ENCODE peak calls at places on chromosomes 16 and 17, in seven cellular contexts. One of them, this sample, is unnamed.

GRCh38 chr17:62668091-62668804 is 40.8 kb downstream of the MRC2 start:
- DNase-seq in BJ: peak
- DNase-seq in fibroblast of the aortic adventitia: peak
- DNase-seq in effector memory CD4-positive, alpha-beta T cell: no peak
- DNase-seq in mammary epithelial cell: peak
- DNase-seq in heart right ventricle: no peak
- DNase-seq in pancreas: no peak
- DNase-seq in this sample: no peak

GRCh38 chr17:8141741-8142140 is 10.5 kb downstream of the PER1 start:
- DNase-seq in BJ: no peak
- DNase-seq in fibroblast of the aortic adventitia: no peak
- DNase-seq in effector memory CD4-positive, alpha-beta T cell: no peak
- DNase-seq in mammary epithelial cell: no peak
- DNase-seq in heart right ventricle: no peak
- DNase-seq in pancreas: no peak
- DNase-seq in this sample: no peak

GRCh38 chr16:24858219-24859041 is 12.7 kb downstream of the SLC5A11 start:
- DNase-seq in BJ: no peak
- DNase-seq in fibroblast of the aortic adventitia: peak
- DNase-seq in effector memory CD4-positive, alpha-beta T cell: no peak
- DNase-seq in mammary epithelial cell: peak
- DNase-seq in heart right ventricle: peak
- DNase-seq in pancreas: peak
- DNase-seq in this sample: no peak

GRCh38 chr16:48542966-48543365 is 67.0 kb downstream of the N4BP1 start:
- DNase-seq in BJ: no peak
- DNase-seq in fibroblast of the aortic adventitia: no peak
- DNase-seq in effector memory CD4-positive, alpha-beta T cell: no peak
- DNase-seq in mammary epithelial cell: no peak
- DNase-seq in heart right ventricle: no peak
- DNase-seq in pancreas: no peak
- DNase-seq in this sample: no peak

GRCh38 chr17:28399808-28400207 is 6.2 kb downstream of the SLC46A1 start:
- DNase-seq in BJ: no peak
- DNase-seq in fibroblast of the aortic adventitia: no peak
- DNase-seq in effector memory CD4-positive, alpha-beta T cell: no peak
- DNase-seq in mammary epithelial cell: no peak
- DNase-seq in heart right ventricle: no peak
- DNase-seq in pancreas: no peak
- DNase-seq in this sample: no peak

GRCh38 chr16:67271446-67271845 is 7.9 kb upstream of the PLEKHG4 start:
- DNase-seq in BJ: no peak
- DNase-seq in fibroblast of the aortic adventitia: no peak
- DNase-seq in effector memory CD4-positive, alpha-beta T cell: no peak
- DNase-seq in mammary epithelial cell: no peak
- DNase-seq in heart right ventricle: no peak
- DNase-seq in pancreas: no peak
- DNase-seq in this sample: no peak

GRCh38 chr17:50177983-50178834 is 12.4 kb downstream of the SGCA start:
- DNase-seq in BJ: peak
- DNase-seq in fibroblast of the aortic adventitia: peak
- DNase-seq in effector memory CD4-positive, alpha-beta T cell: peak
- DNase-seq in mammary epithelial cell: peak
- DNase-seq in heart right ventricle: peak
- DNase-seq in pancreas: peak
- DNase-seq in this sample: peak

GRCh38 chr17:55540414-55541091 is 29.3 kb upstream of the SMIM36 start:
- DNase-seq in BJ: peak
- DNase-seq in fibroblast of the aortic adventitia: peak
- DNase-seq in effector memory CD4-positive, alpha-beta T cell: no peak
- DNase-seq in mammary epithelial cell: peak
- DNase-seq in heart right ventricle: no peak
- DNase-seq in pancreas: no peak
- DNase-seq in this sample: peak

GRCh38 chr17:32264140-32264799 is 1.4 kb upstream of the RHBDL3 start:
- DNase-seq in BJ: no peak
- DNase-seq in fibroblast of the aortic adventitia: no peak
- DNase-seq in effector memory CD4-positive, alpha-beta T cell: no peak
- DNase-seq in mammary epithelial cell: no peak
- DNase-seq in heart right ventricle: no peak
- DNase-seq in pancreas: no peak
- DNase-seq in this sample: no peak

GRCh38 chr16:64339052-64339770 is 782.7 kb downstream of the CDH11 start:
- DNase-seq in BJ: peak
- DNase-seq in fibroblast of the aortic adventitia: peak
- DNase-seq in effector memory CD4-positive, alpha-beta T cell: no peak
- DNase-seq in mammary epithelial cell: no peak
- DNase-seq in heart right ventricle: no peak
- DNase-seq in pancreas: no peak
- DNase-seq in this sample: peak

GRCh38 chr16:49000594-49000993 is 281.0 kb downstream of the CBLN1 start:
- DNase-seq in BJ: no peak
- DNase-seq in fibroblast of the aortic adventitia: no peak
- DNase-seq in effector memory CD4-positive, alpha-beta T cell: no peak
- DNase-seq in mammary epithelial cell: peak
- DNase-seq in heart right ventricle: no peak
- DNase-seq in pancreas: no peak
- DNase-seq in this sample: no peak

GRCh38 chr17:2545393-2545792 is 33.7 kb upstream of the METTL16 start:
- DNase-seq in BJ: no peak
- DNase-seq in fibroblast of the aortic adventitia: no peak
- DNase-seq in effector memory CD4-positive, alpha-beta T cell: no peak
- DNase-seq in mammary epithelial cell: no peak
- DNase-seq in heart right ventricle: peak
- DNase-seq in pancreas: no peak
- DNase-seq in this sample: no peak

GRCh38 chr17:32288600-32288999 is 23.0 kb downstream of the RHBDL3 start:
- DNase-seq in BJ: no peak
- DNase-seq in fibroblast of the aortic adventitia: no peak
- DNase-seq in effector memory CD4-positive, alpha-beta T cell: no peak
- DNase-seq in mammary epithelial cell: no peak
- DNase-seq in heart right ventricle: no peak
- DNase-seq in pancreas: no peak
- DNase-seq in this sample: no peak

GRCh38 chr17:64491034-64491860 is 5.6 kb downstream of the POLG2 start:
- DNase-seq in BJ: no peak
- DNase-seq in fibroblast of the aortic adventitia: peak
- DNase-seq in effector memory CD4-positive, alpha-beta T cell: no peak
- DNase-seq in mammary epithelial cell: no peak
- DNase-seq in heart right ventricle: no peak
- DNase-seq in pancreas: no peak
- DNase-seq in this sample: no peak

GRCh38 chr17:63534078-63534570 is 11.0 kb downstream of the KCNH6 start:
- DNase-seq in BJ: no peak
- DNase-seq in fibroblast of the aortic adventitia: no peak
- DNase-seq in effector memory CD4-positive, alpha-beta T cell: no peak
- DNase-seq in mammary epithelial cell: no peak
- DNase-seq in heart right ventricle: no peak
- DNase-seq in pancreas: no peak
- DNase-seq in this sample: no peak

GRCh38 chr16:4870138-4870671 is 22.9 kb downstream of the UBN1 start:
- DNase-seq in BJ: no peak
- DNase-seq in fibroblast of the aortic adventitia: no peak
- DNase-seq in effector memory CD4-positive, alpha-beta T cell: no peak
- DNase-seq in mammary epithelial cell: no peak
- DNase-seq in heart right ventricle: no peak
- DNase-seq in pancreas: no peak
- DNase-seq in this sample: no peak

GRCh38 chr17:36017799-36018198 is at the start of gene CCL23:
- DNase-seq in BJ: no peak
- DNase-seq in fibroblast of the aortic adventitia: no peak
- DNase-seq in effector memory CD4-positive, alpha-beta T cell: no peak
- DNase-seq in mammary epithelial cell: no peak
- DNase-seq in heart right ventricle: no peak
- DNase-seq in pancreas: no peak
- DNase-seq in this sample: no peak

GRCh38 chr17:48892940-48893645 is 506 bp downstream of the ATP5MC1 start:
- DNase-seq in BJ: no peak
- DNase-seq in fibroblast of the aortic adventitia: no peak
- DNase-seq in effector memory CD4-positive, alpha-beta T cell: no peak
- DNase-seq in mammary epithelial cell: no peak
- DNase-seq in heart right ventricle: no peak
- DNase-seq in pancreas: no peak
- DNase-seq in this sample: no peak

DNA sequence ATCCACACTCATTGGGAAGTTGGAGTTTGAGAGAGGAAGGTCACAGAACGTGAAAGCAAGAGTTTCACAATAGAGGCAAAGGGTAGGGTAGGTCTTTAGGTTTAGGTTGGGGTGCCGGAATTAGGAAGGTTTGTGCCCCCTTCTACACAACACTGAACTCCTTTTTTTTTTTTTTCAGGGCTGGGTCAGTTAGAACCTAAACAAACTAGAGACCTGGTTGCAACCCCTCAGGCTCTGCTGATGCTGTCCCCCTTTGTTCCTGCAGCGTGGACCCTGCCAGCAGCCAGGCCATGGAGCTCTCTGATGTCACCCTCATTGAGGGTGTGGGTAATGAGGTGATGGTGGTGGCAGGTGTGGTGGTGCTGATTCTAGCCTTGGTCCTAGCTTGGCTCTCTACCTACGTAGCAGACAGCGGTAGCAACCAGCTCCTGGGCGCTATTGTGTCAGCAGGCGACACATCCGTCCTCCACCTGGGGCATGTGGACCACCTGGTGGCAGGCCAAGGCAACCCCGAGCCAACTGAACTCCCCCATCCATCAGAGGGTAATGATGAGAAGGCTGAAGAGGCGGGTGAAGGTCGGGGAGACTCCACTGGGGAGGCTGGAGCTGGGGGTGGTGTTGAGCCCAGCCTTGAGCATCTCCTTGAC is 2.1 kb downstream of the TMUB2 start:
- DNase-seq in BJ: no peak
- DNase-seq in fibroblast of the aortic adventitia: no peak
- DNase-seq in effector memory CD4-positive, alpha-beta T cell: no peak
- DNase-seq in mammary epithelial cell: no peak
- DNase-seq in heart right ventricle: no peak
- DNase-seq in pancreas: no peak
- DNase-seq in this sample: no peak
- H3K4me3 ChIP-seq in BJ: no peak
- H3K4me3 ChIP-seq in fibroblast of the aortic adventitia: no peak
- H3K4me3 ChIP-seq in effector memory CD4-positive, alpha-beta T cell: no peak
- H3K4me3 ChIP-seq in mammary epithelial cell: no peak
- H3K4me3 ChIP-seq in heart right ventricle: peak
- H3K4me3 ChIP-seq in pancreas: no peak
- H3K4me3 ChIP-seq in this sample: no peak

GRCh38 chr16:2090819-2091721 is 43.3 kb downstream of the TSC2 start:
- DNase-seq in BJ: no peak
- DNase-seq in fibroblast of the aortic adventitia: no peak
- DNase-seq in effector memory CD4-positive, alpha-beta T cell: no peak
- DNase-seq in mammary epithelial cell: no peak
- DNase-seq in heart right ventricle: peak
- DNase-seq in pancreas: peak
- DNase-seq in this sample: peak

GRCh38 chr16:2088759-2089358 is 41.1 kb downstream of the TSC2 start:
- DNase-seq in BJ: no peak
- DNase-seq in fibroblast of the aortic adventitia: no peak
- DNase-seq in effector memory CD4-positive, alpha-beta T cell: no peak
- DNase-seq in mammary epithelial cell: peak
- DNase-seq in heart right ventricle: no peak
- DNase-seq in pancreas: no peak
- DNase-seq in this sample: no peak

GRCh38 chr16:2089676-2090480 is 42.1 kb downstream of the TSC2 start:
- DNase-seq in BJ: no peak
- DNase-seq in fibroblast of the aortic adventitia: no peak
- DNase-seq in effector memory CD4-positive, alpha-beta T cell: no peak
- DNase-seq in mammary epithelial cell: no peak
- DNase-seq in heart right ventricle: no peak
- DNase-seq in pancreas: no peak
- DNase-seq in this sample: no peak

GRCh38 chr16:2091722-2092620 is 43.7 kb downstream of the PKD1 start:
- DNase-seq in BJ: no peak
- DNase-seq in fibroblast of the aortic adventitia: no peak
- DNase-seq in effector memory CD4-positive, alpha-beta T cell: no peak
- DNase-seq in mammary epithelial cell: no peak
- DNase-seq in heart right ventricle: no peak
- DNase-seq in pancreas: no peak
- DNase-seq in this sample: no peak

DNA sequence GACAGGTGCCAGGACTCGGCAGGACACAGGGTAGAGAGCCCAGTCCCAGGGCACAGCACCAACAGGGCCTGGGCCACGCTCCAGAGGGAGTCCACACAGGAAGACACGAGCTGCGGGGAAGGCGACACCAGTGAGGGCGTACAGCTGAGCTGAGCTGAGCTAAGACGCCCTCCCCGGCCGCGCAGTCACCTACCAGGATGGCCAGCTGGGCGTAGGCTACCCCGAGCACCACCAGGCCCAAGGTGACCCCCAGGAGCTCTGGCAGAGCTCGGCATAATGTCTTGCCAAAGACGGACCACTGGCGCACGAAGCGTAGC is 42.7 kb downstream of the TSC2 start:
- DNase-seq in BJ: no peak
- DNase-seq in fibroblast of the aortic adventitia: no peak
- DNase-seq in effector memory CD4-positive, alpha-beta T cell: no peak
- DNase-seq in mammary epithelial cell: no peak
- DNase-seq in heart right ventricle: peak
- DNase-seq in pancreas: no peak
- DNase-seq in this sample: no peak
- H3K4me3 ChIP-seq in BJ: no peak
- H3K4me3 ChIP-seq in fibroblast of the aortic adventitia: no peak
- H3K4me3 ChIP-seq in effector memory CD4-positive, alpha-beta T cell: no peak
- H3K4me3 ChIP-seq in mammary epithelial cell: no peak
- H3K4me3 ChIP-seq in heart right ventricle: no peak
- H3K4me3 ChIP-seq in pancreas: peak
- H3K4me3 ChIP-seq in this sample: no peak

DNA sequence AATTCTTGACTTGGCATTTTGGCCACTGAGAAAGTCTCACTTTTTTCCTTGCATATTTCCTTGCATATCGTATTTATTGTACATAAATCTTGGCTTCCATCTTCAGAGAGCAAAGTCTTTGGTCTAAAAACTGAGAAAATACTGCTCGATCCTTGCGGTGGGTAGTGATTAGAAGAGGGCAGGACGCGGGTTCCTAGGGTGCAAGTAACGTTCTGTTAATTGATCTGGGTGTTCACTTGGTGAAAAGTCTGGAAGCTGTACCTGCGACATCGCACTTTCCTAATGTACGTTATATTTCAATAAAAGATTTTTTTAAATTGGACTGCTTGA is 758 bp upstream of the UBALD2 start:
- DNase-seq in BJ: no peak
- DNase-seq in fibroblast of the aortic adventitia: no peak
- DNase-seq in effector memory CD4-positive, alpha-beta T cell: no peak
- DNase-seq in mammary epithelial cell: no peak
- DNase-seq in heart right ventricle: no peak
- DNase-seq in pancreas: no peak
- DNase-seq in this sample: no peak
- H3K4me3 ChIP-seq in BJ: peak
- H3K4me3 ChIP-seq in fibroblast of the aortic adventitia: peak
- H3K4me3 ChIP-seq in effector memory CD4-positive, alpha-beta T cell: peak
- H3K4me3 ChIP-seq in mammary epithelial cell: no peak
- H3K4me3 ChIP-seq in heart right ventricle: peak
- H3K4me3 ChIP-seq in pancreas: no peak
- H3K4me3 ChIP-seq in this sample: no peak

GRCh38 chr16:73399997-73400396 is 352.1 kb upstream of the ZFHX3 start:
- DNase-seq in BJ: no peak
- DNase-seq in fibroblast of the aortic adventitia: no peak
- DNase-seq in effector memory CD4-positive, alpha-beta T cell: no peak
- DNase-seq in mammary epithelial cell: no peak
- DNase-seq in heart right ventricle: no peak
- DNase-seq in pancreas: no peak
- DNase-seq in this sample: no peak

GRCh38 chr16:73404001-73404400 is 356.1 kb upstream of the ZFHX3 start:
- DNase-seq in BJ: no peak
- DNase-seq in fibroblast of the aortic adventitia: no peak
- DNase-seq in effector memory CD4-positive, alpha-beta T cell: no peak
- DNase-seq in mammary epithelial cell: no peak
- DNase-seq in heart right ventricle: no peak
- DNase-seq in pancreas: no peak
- DNase-seq in this sample: no peak

GRCh38 chr16:73405851-73406250 is 357.9 kb upstream of the ZFHX3 start:
- DNase-seq in BJ: peak
- DNase-seq in fibroblast of the aortic adventitia: no peak
- DNase-seq in effector memory CD4-positive, alpha-beta T cell: no peak
- DNase-seq in mammary epithelial cell: no peak
- DNase-seq in heart right ventricle: no peak
- DNase-seq in pancreas: no peak
- DNase-seq in this sample: no peak
- H3K4me3 ChIP-seq in BJ: no peak
- H3K4me3 ChIP-seq in fibroblast of the aortic adventitia: no peak
- H3K4me3 ChIP-seq in effector memory CD4-positive, alpha-beta T cell: no peak
- H3K4me3 ChIP-seq in mammary epithelial cell: no peak
- H3K4me3 ChIP-seq in heart right ventricle: no peak
- H3K4me3 ChIP-seq in pancreas: no peak
- H3K4me3 ChIP-seq in this sample: no peak